ENCODE peak calls at places on chromosomes 2 and 18, in ten cellular contexts. One of them, this sample, is unnamed.

GRCh38 chr2:1990724-1991123 is 246.4 kb upstream of the PXDN start:
- DNase-seq in effector CD4-positive, alpha-beta T cell: no peak
- DNase-seq in NCI-H2029 treated with DMSO at 0.1 percent for 48 hours: peak
- DNase-seq in activated CD4-positive, alpha-beta T cell treated with anti-CD3 and anti-CD28 coated beads, Interleukin-2, amount 10 ng/mL, durations not matched to agents 7 days and 5 days: no peak
- DNase-seq in effector memory CD8-positive, alpha-beta T cell: no peak
- DNase-seq in stimulated activated CD8-positive, alpha-beta memory T cell treated with anti-CD3 and anti-CD28 coated beads, Interleukin-15, amount 100 ng/mL, for 24 hours: no peak
- DNase-seq in head of caudate nucleus: peak
- DNase-seq in upper lobe of left lung: no peak
- DNase-seq in GOT3: no peak
- DNase-seq in NCI-H1092 treated with DMSO at 0.1 percent for 48 hours: peak
- DNase-seq in this sample: no peak

GRCh38 chr18:69257861-69258458 is 142.7 kb upstream of the DOK6 start:
- DNase-seq in effector memory CD8-positive, alpha-beta T cell: no peak
- DNase-seq in GOT3: no peak
- DNase-seq in NCI-H1092 treated with DMSO at 0.1 percent for 48 hours: no peak
- DNase-seq in upper lobe of left lung: no peak
- DNase-seq in effector CD4-positive, alpha-beta T cell: no peak
- DNase-seq in head of caudate nucleus: no peak
- DNase-seq in activated CD4-positive, alpha-beta T cell treated with anti-CD3 and anti-CD28 coated beads, Interleukin-2, amount 10 ng/mL, durations not matched to agents 7 days and 5 days: no peak
- DNase-seq in stimulated activated CD8-positive, alpha-beta memory T cell treated with anti-CD3 and anti-CD28 coated beads, Interleukin-15, amount 100 ng/mL, for 24 hours: no peak
- DNase-seq in NCI-H2029 treated with DMSO at 0.1 percent for 48 hours: no peak
- DNase-seq in this sample: no peak

GRCh38 chr18:48826271-48826670 is 124.5 kb downstream of the SMAD7 start:
- DNase-seq in GOT3: no peak
- DNase-seq in stimulated activated CD8-positive, alpha-beta memory T cell treated with anti-CD3 and anti-CD28 coated beads, Interleukin-15, amount 100 ng/mL, for 24 hours: no peak
- DNase-seq in effector memory CD8-positive, alpha-beta T cell: no peak
- DNase-seq in NCI-H2029 treated with DMSO at 0.1 percent for 48 hours: no peak
- DNase-seq in upper lobe of left lung: peak
- DNase-seq in NCI-H1092 treated with DMSO at 0.1 percent for 48 hours: no peak
- DNase-seq in effector CD4-positive, alpha-beta T cell: no peak
- DNase-seq in activated CD4-positive, alpha-beta T cell treated with anti-CD3 and anti-CD28 coated beads, Interleukin-2, amount 10 ng/mL, durations not matched to agents 7 days and 5 days: no peak
- DNase-seq in head of caudate nucleus: no peak
- DNase-seq in this sample: no peak

GRCh38 chr2:70748002-70748779 is 19.8 kb downstream of the ADD2 start:
- DNase-seq in GOT3: no peak
- DNase-seq in NCI-H2029 treated with DMSO at 0.1 percent for 48 hours: no peak
- DNase-seq in stimulated activated CD8-positive, alpha-beta memory T cell treated with anti-CD3 and anti-CD28 coated beads, Interleukin-15, amount 100 ng/mL, for 24 hours: no peak
- DNase-seq in effector memory CD8-positive, alpha-beta T cell: no peak
- DNase-seq in activated CD4-positive, alpha-beta T cell treated with anti-CD3 and anti-CD28 coated beads, Interleukin-2, amount 10 ng/mL, durations not matched to agents 7 days and 5 days: no peak
- DNase-seq in upper lobe of left lung: no peak
- DNase-seq in effector CD4-positive, alpha-beta T cell: no peak
- DNase-seq in NCI-H1092 treated with DMSO at 0.1 percent for 48 hours: no peak
- DNase-seq in head of caudate nucleus: no peak
- DNase-seq in this sample: no peak

GRCh38 chr2:74379851-74380789 is at the start of gene DCTN1:
- DNase-seq in head of caudate nucleus: peak
- DNase-seq in upper lobe of left lung: peak
- DNase-seq in NCI-H2029 treated with DMSO at 0.1 percent for 48 hours: peak
- DNase-seq in activated CD4-positive, alpha-beta T cell treated with anti-CD3 and anti-CD28 coated beads, Interleukin-2, amount 10 ng/mL, durations not matched to agents 7 days and 5 days: peak
- DNase-seq in effector CD4-positive, alpha-beta T cell: no peak
- DNase-seq in NCI-H1092 treated with DMSO at 0.1 percent for 48 hours: no peak
- DNase-seq in GOT3: no peak
- DNase-seq in stimulated activated CD8-positive, alpha-beta memory T cell treated with anti-CD3 and anti-CD28 coated beads, Interleukin-15, amount 100 ng/mL, for 24 hours: no peak
- DNase-seq in effector memory CD8-positive, alpha-beta T cell: no peak
- DNase-seq in this sample: peak

GRCh38 chr2:235659767-235660322 is 166.0 kb downstream of the AGAP1 start:
- DNase-seq in NCI-H2029 treated with DMSO at 0.1 percent for 48 hours: no peak
- DNase-seq in GOT3: no peak
- DNase-seq in effector memory CD8-positive, alpha-beta T cell: no peak
- DNase-seq in NCI-H1092 treated with DMSO at 0.1 percent for 48 hours: no peak
- DNase-seq in effector CD4-positive, alpha-beta T cell: no peak
- DNase-seq in stimulated activated CD8-positive, alpha-beta memory T cell treated with anti-CD3 and anti-CD28 coated beads, Interleukin-15, amount 100 ng/mL, for 24 hours: no peak
- DNase-seq in activated CD4-positive, alpha-beta T cell treated with anti-CD3 and anti-CD28 coated beads, Interleukin-2, amount 10 ng/mL, durations not matched to agents 7 days and 5 days: no peak
- DNase-seq in upper lobe of left lung: no peak
- DNase-seq in head of caudate nucleus: no peak
- DNase-seq in this sample: no peak

GRCh38 chr2:173982918-173983317 is 17.7 kb upstream of the SP3 start:
- DNase-seq in upper lobe of left lung: no peak
- DNase-seq in head of caudate nucleus: no peak
- DNase-seq in NCI-H2029 treated with DMSO at 0.1 percent for 48 hours: no peak
- DNase-seq in effector CD4-positive, alpha-beta T cell: no peak
- DNase-seq in NCI-H1092 treated with DMSO at 0.1 percent for 48 hours: peak
- DNase-seq in effector memory CD8-positive, alpha-beta T cell: no peak
- DNase-seq in activated CD4-positive, alpha-beta T cell treated with anti-CD3 and anti-CD28 coated beads, Interleukin-2, amount 10 ng/mL, durations not matched to agents 7 days and 5 days: no peak
- DNase-seq in stimulated activated CD8-positive, alpha-beta memory T cell treated with anti-CD3 and anti-CD28 coated beads, Interleukin-15, amount 100 ng/mL, for 24 hours: no peak
- DNase-seq in GOT3: no peak
- DNase-seq in this sample: no peak

GRCh38 chr2:6866239-6866745 is 585 bp upstream of the CMPK2 start:
- DNase-seq in NCI-H2029 treated with DMSO at 0.1 percent for 48 hours: peak
- DNase-seq in activated CD4-positive, alpha-beta T cell treated with anti-CD3 and anti-CD28 coated beads, Interleukin-2, amount 10 ng/mL, durations not matched to agents 7 days and 5 days: peak
- DNase-seq in NCI-H1092 treated with DMSO at 0.1 percent for 48 hours: peak
- DNase-seq in stimulated activated CD8-positive, alpha-beta memory T cell treated with anti-CD3 and anti-CD28 coated beads, Interleukin-15, amount 100 ng/mL, for 24 hours: no peak
- DNase-seq in effector memory CD8-positive, alpha-beta T cell: peak
- DNase-seq in head of caudate nucleus: no peak
- DNase-seq in effector CD4-positive, alpha-beta T cell: peak
- DNase-seq in upper lobe of left lung: peak
- DNase-seq in GOT3: no peak
- DNase-seq in this sample: peak

GRCh38 chr2:20099780-20100179 is 48.4 kb upstream of the LAPTM4A start:
- DNase-seq in upper lobe of left lung: no peak
- DNase-seq in GOT3: no peak
- DNase-seq in NCI-H2029 treated with DMSO at 0.1 percent for 48 hours: no peak
- DNase-seq in effector CD4-positive, alpha-beta T cell: no peak
- DNase-seq in effector memory CD8-positive, alpha-beta T cell: no peak
- DNase-seq in NCI-H1092 treated with DMSO at 0.1 percent for 48 hours: no peak
- DNase-seq in activated CD4-positive, alpha-beta T cell treated with anti-CD3 and anti-CD28 coated beads, Interleukin-2, amount 10 ng/mL, durations not matched to agents 7 days and 5 days: no peak
- DNase-seq in head of caudate nucleus: no peak
- DNase-seq in stimulated activated CD8-positive, alpha-beta memory T cell treated with anti-CD3 and anti-CD28 coated beads, Interleukin-15, amount 100 ng/mL, for 24 hours: no peak
- DNase-seq in this sample: no peak

GRCh38 chr2:75076088-75076487 is 117.6 kb downstream of the POLE4 start:
- DNase-seq in upper lobe of left lung: no peak
- DNase-seq in effector memory CD8-positive, alpha-beta T cell: no peak
- DNase-seq in GOT3: no peak
- DNase-seq in NCI-H2029 treated with DMSO at 0.1 percent for 48 hours: peak
- DNase-seq in stimulated activated CD8-positive, alpha-beta memory T cell treated with anti-CD3 and anti-CD28 coated beads, Interleukin-15, amount 100 ng/mL, for 24 hours: no peak
- DNase-seq in head of caudate nucleus: no peak
- DNase-seq in activated CD4-positive, alpha-beta T cell treated with anti-CD3 and anti-CD28 coated beads, Interleukin-2, amount 10 ng/mL, durations not matched to agents 7 days and 5 days: no peak
- DNase-seq in effector CD4-positive, alpha-beta T cell: no peak
- DNase-seq in NCI-H1092 treated with DMSO at 0.1 percent for 48 hours: peak
- DNase-seq in this sample: no peak

GRCh38 chr2:230905448-230906430 is 19.3 kb downstream of the GPR55 start:
- DNase-seq in activated CD4-positive, alpha-beta T cell treated with anti-CD3 and anti-CD28 coated beads, Interleukin-2, amount 10 ng/mL, durations not matched to agents 7 days and 5 days: peak
- DNase-seq in GOT3: no peak
- DNase-seq in NCI-H2029 treated with DMSO at 0.1 percent for 48 hours: no peak
- DNase-seq in upper lobe of left lung: peak
- DNase-seq in head of caudate nucleus: no peak
- DNase-seq in stimulated activated CD8-positive, alpha-beta memory T cell treated with anti-CD3 and anti-CD28 coated beads, Interleukin-15, amount 100 ng/mL, for 24 hours: no peak
- DNase-seq in effector memory CD8-positive, alpha-beta T cell: no peak
- DNase-seq in NCI-H1092 treated with DMSO at 0.1 percent for 48 hours: no peak
- DNase-seq in effector CD4-positive, alpha-beta T cell: peak
- DNase-seq in this sample: peak

GRCh38 chr2:627340-627709 is 49.9 kb downstream of the TMEM18 start:
- DNase-seq in activated CD4-positive, alpha-beta T cell treated with anti-CD3 and anti-CD28 coated beads, Interleukin-2, amount 10 ng/mL, durations not matched to agents 7 days and 5 days: no peak
- DNase-seq in NCI-H2029 treated with DMSO at 0.1 percent for 48 hours: no peak
- DNase-seq in GOT3: no peak
- DNase-seq in upper lobe of left lung: no peak
- DNase-seq in effector memory CD8-positive, alpha-beta T cell: no peak
- DNase-seq in stimulated activated CD8-positive, alpha-beta memory T cell treated with anti-CD3 and anti-CD28 coated beads, Interleukin-15, amount 100 ng/mL, for 24 hours: no peak
- DNase-seq in NCI-H1092 treated with DMSO at 0.1 percent for 48 hours: no peak
- DNase-seq in effector CD4-positive, alpha-beta T cell: no peak
- DNase-seq in head of caudate nucleus: no peak
- DNase-seq in this sample: no peak

GRCh38 chr2:204967199-204967995 is 422.1 kb downstream of the PARD3B start:
- DNase-seq in NCI-H1092 treated with DMSO at 0.1 percent for 48 hours: peak
- DNase-seq in effector CD4-positive, alpha-beta T cell: peak
- DNase-seq in upper lobe of left lung: no peak
- DNase-seq in NCI-H2029 treated with DMSO at 0.1 percent for 48 hours: no peak
- DNase-seq in GOT3: no peak
- DNase-seq in effector memory CD8-positive, alpha-beta T cell: peak
- DNase-seq in head of caudate nucleus: no peak
- DNase-seq in stimulated activated CD8-positive, alpha-beta memory T cell treated with anti-CD3 and anti-CD28 coated beads, Interleukin-15, amount 100 ng/mL, for 24 hours: no peak
- DNase-seq in activated CD4-positive, alpha-beta T cell treated with anti-CD3 and anti-CD28 coated beads, Interleukin-2, amount 10 ng/mL, durations not matched to agents 7 days and 5 days: peak
- DNase-seq in this sample: no peak

GRCh38 chr2:2845267-2845666 is 514.2 kb upstream of the MYT1L start:
- DNase-seq in NCI-H1092 treated with DMSO at 0.1 percent for 48 hours: no peak
- DNase-seq in effector memory CD8-positive, alpha-beta T cell: no peak
- DNase-seq in activated CD4-positive, alpha-beta T cell treated with anti-CD3 and anti-CD28 coated beads, Interleukin-2, amount 10 ng/mL, durations not matched to agents 7 days and 5 days: no peak
- DNase-seq in NCI-H2029 treated with DMSO at 0.1 percent for 48 hours: no peak
- DNase-seq in GOT3: no peak
- DNase-seq in upper lobe of left lung: peak
- DNase-seq in effector CD4-positive, alpha-beta T cell: no peak
- DNase-seq in head of caudate nucleus: no peak
- DNase-seq in stimulated activated CD8-positive, alpha-beta memory T cell treated with anti-CD3 and anti-CD28 coated beads, Interleukin-15, amount 100 ng/mL, for 24 hours: no peak
- DNase-seq in this sample: no peak

GRCh38 chr2:170820647-170821630 is 4.3 kb downstream of the GAD1 start:
- DNase-seq in NCI-H1092 treated with DMSO at 0.1 percent for 48 hours: no peak
- DNase-seq in stimulated activated CD8-positive, alpha-beta memory T cell treated with anti-CD3 and anti-CD28 coated beads, Interleukin-15, amount 100 ng/mL, for 24 hours: no peak
- DNase-seq in NCI-H2029 treated with DMSO at 0.1 percent for 48 hours: no peak
- DNase-seq in effector memory CD8-positive, alpha-beta T cell: no peak
- DNase-seq in effector CD4-positive, alpha-beta T cell: no peak
- DNase-seq in upper lobe of left lung: no peak
- DNase-seq in GOT3: no peak
- DNase-seq in activated CD4-positive, alpha-beta T cell treated with anti-CD3 and anti-CD28 coated beads, Interleukin-2, amount 10 ng/mL, durations not matched to agents 7 days and 5 days: peak
- DNase-seq in head of caudate nucleus: no peak
- DNase-seq in this sample: no peak

GRCh38 chr2:8796878-8797550 is 40.4 kb downstream of the KIDINS220 start:
- DNase-seq in GOT3: no peak
- DNase-seq in stimulated activated CD8-positive, alpha-beta memory T cell treated with anti-CD3 and anti-CD28 coated beads, Interleukin-15, amount 100 ng/mL, for 24 hours: no peak
- DNase-seq in activated CD4-positive, alpha-beta T cell treated with anti-CD3 and anti-CD28 coated beads, Interleukin-2, amount 10 ng/mL, durations not matched to agents 7 days and 5 days: no peak
- DNase-seq in NCI-H1092 treated with DMSO at 0.1 percent for 48 hours: no peak
- DNase-seq in effector CD4-positive, alpha-beta T cell: no peak
- DNase-seq in effector memory CD8-positive, alpha-beta T cell: no peak
- DNase-seq in upper lobe of left lung: no peak
- DNase-seq in head of caudate nucleus: no peak
- DNase-seq in NCI-H2029 treated with DMSO at 0.1 percent for 48 hours: no peak
- DNase-seq in this sample: no peak

GRCh38 chr2:25417715-25418369 is 76.1 kb upstream of the DNMT3A start:
- DNase-seq in head of caudate nucleus: no peak
- DNase-seq in stimulated activated CD8-positive, alpha-beta memory T cell treated with anti-CD3 and anti-CD28 coated beads, Interleukin-15, amount 100 ng/mL, for 24 hours: no peak
- DNase-seq in NCI-H1092 treated with DMSO at 0.1 percent for 48 hours: no peak
- DNase-seq in effector memory CD8-positive, alpha-beta T cell: no peak
- DNase-seq in NCI-H2029 treated with DMSO at 0.1 percent for 48 hours: no peak
- DNase-seq in GOT3: no peak
- DNase-seq in activated CD4-positive, alpha-beta T cell treated with anti-CD3 and anti-CD28 coated beads, Interleukin-2, amount 10 ng/mL, durations not matched to agents 7 days and 5 days: no peak
- DNase-seq in upper lobe of left lung: no peak
- DNase-seq in effector CD4-positive, alpha-beta T cell: no peak
- DNase-seq in this sample: peak

GRCh38 chr2:726158-726557 is 49.0 kb upstream of the TMEM18 start:
- DNase-seq in activated CD4-positive, alpha-beta T cell treated with anti-CD3 and anti-CD28 coated beads, Interleukin-2, amount 10 ng/mL, durations not matched to agents 7 days and 5 days: no peak
- DNase-seq in NCI-H1092 treated with DMSO at 0.1 percent for 48 hours: no peak
- DNase-seq in effector CD4-positive, alpha-beta T cell: no peak
- DNase-seq in GOT3: no peak
- DNase-seq in upper lobe of left lung: no peak
- DNase-seq in NCI-H2029 treated with DMSO at 0.1 percent for 48 hours: no peak
- DNase-seq in head of caudate nucleus: no peak
- DNase-seq in stimulated activated CD8-positive, alpha-beta memory T cell treated with anti-CD3 and anti-CD28 coated beads, Interleukin-15, amount 100 ng/mL, for 24 hours: no peak
- DNase-seq in effector memory CD8-positive, alpha-beta T cell: no peak
- DNase-seq in this sample: no peak

GRCh38 chr2:197804049-197804757 is at the start of gene PLCL1:
- DNase-seq in NCI-H2029 treated with DMSO at 0.1 percent for 48 hours: peak
- DNase-seq in activated CD4-positive, alpha-beta T cell treated with anti-CD3 and anti-CD28 coated beads, Interleukin-2, amount 10 ng/mL, durations not matched to agents 7 days and 5 days: peak
- DNase-seq in effector CD4-positive, alpha-beta T cell: peak
- DNase-seq in effector memory CD8-positive, alpha-beta T cell: peak
- DNase-seq in head of caudate nucleus: peak
- DNase-seq in stimulated activated CD8-positive, alpha-beta memory T cell treated with anti-CD3 and anti-CD28 coated beads, Interleukin-15, amount 100 ng/mL, for 24 hours: peak
- DNase-seq in NCI-H1092 treated with DMSO at 0.1 percent for 48 hours: peak
- DNase-seq in GOT3: peak
- DNase-seq in upper lobe of left lung: peak
- DNase-seq in this sample: peak

GRCh38 chr2:188940171-188940570 is 34.0 kb upstream of the COL3A1 start:
- DNase-seq in NCI-H2029 treated with DMSO at 0.1 percent for 48 hours: no peak
- DNase-seq in NCI-H1092 treated with DMSO at 0.1 percent for 48 hours: no peak
- DNase-seq in stimulated activated CD8-positive, alpha-beta memory T cell treated with anti-CD3 and anti-CD28 coated beads, Interleukin-15, amount 100 ng/mL, for 24 hours: no peak
- DNase-seq in head of caudate nucleus: no peak
- DNase-seq in effector memory CD8-positive, alpha-beta T cell: no peak
- DNase-seq in upper lobe of left lung: no peak
- DNase-seq in effector CD4-positive, alpha-beta T cell: no peak
- DNase-seq in GOT3: no peak
- DNase-seq in activated CD4-positive, alpha-beta T cell treated with anti-CD3 and anti-CD28 coated beads, Interleukin-2, amount 10 ng/mL, durations not matched to agents 7 days and 5 days: no peak
- DNase-seq in this sample: no peak

GRCh38 chr18:3675446-3675845 is 225.5 kb downstream of the TGIF1 start:
- DNase-seq in effector CD4-positive, alpha-beta T cell: no peak
- DNase-seq in NCI-H2029 treated with DMSO at 0.1 percent for 48 hours: no peak
- DNase-seq in effector memory CD8-positive, alpha-beta T cell: no peak
- DNase-seq in NCI-H1092 treated with DMSO at 0.1 percent for 48 hours: no peak
- DNase-seq in GOT3: no peak
- DNase-seq in stimulated activated CD8-positive, alpha-beta memory T cell treated with anti-CD3 and anti-CD28 coated beads, Interleukin-15, amount 100 ng/mL, for 24 hours: no peak
- DNase-seq in head of caudate nucleus: no peak
- DNase-seq in upper lobe of left lung: no peak
- DNase-seq in activated CD4-positive, alpha-beta T cell treated with anti-CD3 and anti-CD28 coated beads, Interleukin-2, amount 10 ng/mL, durations not matched to agents 7 days and 5 days: no peak
- DNase-seq in this sample: no peak

GRCh38 chr2:238236571-238236970 is 3.3 kb downstream of the HES6 start:
- DNase-seq in GOT3: no peak
- DNase-seq in NCI-H2029 treated with DMSO at 0.1 percent for 48 hours: no peak
- DNase-seq in activated CD4-positive, alpha-beta T cell treated with anti-CD3 and anti-CD28 coated beads, Interleukin-2, amount 10 ng/mL, durations not matched to agents 7 days and 5 days: no peak
- DNase-seq in effector CD4-positive, alpha-beta T cell: no peak
- DNase-seq in effector memory CD8-positive, alpha-beta T cell: no peak
- DNase-seq in head of caudate nucleus: no peak
- DNase-seq in upper lobe of left lung: peak
- DNase-seq in NCI-H1092 treated with DMSO at 0.1 percent for 48 hours: no peak
- DNase-seq in stimulated activated CD8-positive, alpha-beta memory T cell treated with anti-CD3 and anti-CD28 coated beads, Interleukin-15, amount 100 ng/mL, for 24 hours: no peak
- DNase-seq in this sample: no peak

This sample was measured in DND-41.